ENCODE peak calls at places on chromosome 12, in seven cellular contexts. J is adrenal gland, O is aorta, F is tibial nerve, U is iPS DF 6.9, V is Peyer's patch, P is heart left ventricle. E is an unnamed sample. For H3K27me3, the result is how much of the 10 kb centered on the place peaks cover.

GRCh38 chr12:129911437-129912049 is 7.7 kb upstream of the TMEM132D start:
- DNase-seq in J (peak), O (no peak), F (no peak), U (no peak), V (no peak), P (peak), E (no peak)

GRCh38 chr12:104870797-104871196 is 87.3 kb downstream of the SLC41A2 start:
- DNase-seq in J (no peak), O (no peak), F (no peak), U (no peak), V (no peak), P (no peak), E (no peak)

GRCh38 chr12:130186631-130187269 is 24.5 kb downstream of the FZD10 start:
- DNase-seq in J (no peak), O (no peak), F (no peak), U (no peak), V (no peak), P (no peak), E (no peak)

GRCh38 chr12:39420043-39420442 is 22.9 kb downstream of the KIF21A start:
- DNase-seq in J (no peak), O (no peak), F (no peak), U (no peak), V (no peak), P (no peak), E (no peak)

GRCh38 chr12:109833307-109834189 is at the start of gene TRPV4:
- DNase-seq in J (no peak), O (no peak), F (no peak), U (no peak), V (no peak), P (peak), E (no peak)

GRCh38 chr12:94674835-94675234 is 24.5 kb upstream of the TMCC3 start:
- DNase-seq in J (peak), O (peak), F (peak), U (no peak), V (no peak), P (peak), E (no peak)

GRCh38 chr12:43151406-43152080 is 400.5 kb downstream of the ADAMTS20 start:
- DNase-seq in J (no peak), O (no peak), F (no peak), U (no peak), V (no peak), P (no peak), E (no peak)

GRCh38 chr12:104828015-104828414 is 130.1 kb downstream of the SLC41A2 start:
- DNase-seq in J (no peak), O (no peak), F (no peak), U (no peak), V (no peak), P (peak), E (no peak)

GRCh38 chr12:75660107-75660530 is 148.7 kb upstream of the KRR1 start:
- DNase-seq in J (peak), O (no peak), F (no peak), U (no peak), V (no peak), P (no peak), E (no peak)

GRCh38 chr12:4535092-4535491 is 3.6 kb upstream of the RAD51AP1 start:
- DNase-seq in J (no peak), O (no peak), F (no peak), U (no peak), V (no peak), P (no peak), E (no peak)

GRCh38 chr12:122891661-122892525 is 4.0 kb downstream of the VPS37B start:
- DNase-seq in J (peak), O (no peak), F (no peak), U (no peak), V (no peak), P (no peak), E (no peak)

GRCh38 chr12:7411343-7411742 is 32.6 kb downstream of the CD163L1 start:
- DNase-seq in J (no peak), O (no peak), F (no peak), U (no peak), V (no peak), P (no peak), E (no peak)

GRCh38 chr12:89309452-89309802 is 42.9 kb downstream of the DUSP6 start:
- DNase-seq in J (no peak), O (no peak), F (no peak), U (no peak), V (no peak), P (no peak), E (no peak)

GRCh38 chr12:13171921-13172859 is 24.3 kb upstream of the EMP1 start:
- DNase-seq in J (peak), O (no peak), F (peak), U (no peak), V (no peak), P (no peak), E (peak)

GRCh38 chr12:87283111-87283510 is 746.1 kb downstream of the C12orf50 start:
- DNase-seq in J (no peak), O (no peak), F (no peak), U (no peak), V (no peak), P (no peak), E (no peak)

GRCh38 chr12:125181107-125181506 is 115.9 kb downstream of the AACS start:
- DNase-seq in J (no peak), O (no peak), F (no peak), U (no peak), V (no peak), P (no peak), E (no peak)

GRCh38 chr12:125185311-125185739 is 120.1 kb downstream of the AACS start:
- DNase-seq in J (no peak), O (no peak), F (no peak), U (no peak), V (no peak), P (no peak), E (no peak)

GRCh38 chr12:125184213-125184952 is 119.1 kb downstream of the AACS start:
- DNase-seq in J (no peak), O (no peak), F (no peak), U (no peak), V (no peak), P (no peak), E (no peak)

GRCh38 chr12:125185740-125186470 is 120.7 kb downstream of the AACS start:
- DNase-seq in J (peak), O (peak), F (no peak), U (no peak), V (peak), P (peak), E (no peak)

GRCh38 chr12:125183187-125184067 is 118.2 kb downstream of the AACS start:
- DNase-seq in J (peak), O (peak), F (peak), U (no peak), V (peak), P (peak), E (peak)
- H3K27me3 ChIP-seq in J (under half), O (under half), F (under half), U (under half), V (under half), P (under half), E (under half)

GRCh38 chr12:57609781-57610552 is 1.3 kb upstream of the ARHGEF25 start:
- DNase-seq in J (no peak), O (no peak), F (no peak), U (no peak), V (no peak), P (peak), E (no peak)
- H3K27me3 ChIP-seq in J (under half), O (under half), F (under half), U (under half), V (under half), P (under half), E (under half)

DNA sequence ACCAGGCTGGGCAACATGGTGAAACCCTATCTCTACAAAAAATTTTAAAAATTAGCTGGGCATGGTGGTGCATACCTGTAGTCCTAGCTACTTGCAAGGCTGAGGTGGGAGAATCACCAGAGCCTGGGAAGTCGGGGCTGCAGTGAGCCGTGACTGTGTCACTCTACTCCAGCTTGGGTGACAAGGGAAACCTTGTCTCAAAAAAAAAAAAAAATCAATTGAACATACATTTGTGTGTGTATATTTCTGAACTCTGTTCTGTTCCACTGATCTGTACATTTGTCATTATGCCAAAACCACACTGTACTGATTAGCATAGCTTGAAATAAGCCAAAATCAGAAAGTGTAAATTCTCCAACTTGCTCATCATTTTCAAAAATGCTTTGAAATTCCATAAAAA is 254.6 kb downstream of the SOX5 start:
- DNase-seq in J (no peak), O (no peak), F (no peak), U (no peak), V (no peak), P (no peak), E (no peak)
- H3K27me3 ChIP-seq in J (under half), O (under half), F (under half), U (under half), V (under half), P (under half), E (under half)

GRCh38 chr12:117097159-117097558 is 2.1 kb downstream of the TESC start:
- DNase-seq in J (no peak), O (peak), F (no peak), U (no peak), V (no peak), P (no peak), E (no peak)
- H3K27me3 ChIP-seq in J (under half), O (under half), F (under half), U (under half), V (under half), P (under half), E (under half)

GRCh38 chr12:113449839-113450238 is 21.8 kb downstream of the LHX5 start:
- DNase-seq in J (no peak), O (no peak), F (no peak), U (no peak), V (no peak), P (no peak), E (no peak)
- H3K27me3 ChIP-seq in J (under half), O (under half), F (under half), U (under half), V (under half), P (under half), E (under half)

GRCh38 chr12:132603240-132604107 is 6.9 kb downstream of the LRCOL1 start:
- DNase-seq in J (no peak), O (peak), F (no peak), U (no peak), V (no peak), P (peak), E (no peak)
- H3K27me3 ChIP-seq in J (under half), O (under half), F (under half), U (under half), V (under half), P (half or more), E (under half)

GRCh38 chr12:54051081-54051912 is 2.3 kb upstream of the HOXC4 start:
- DNase-seq in J (no peak), O (no peak), F (no peak), U (no peak), V (no peak), P (no peak), E (no peak)

GRCh38 chr12:54054442-54055332 is 1.1 kb downstream of the HOXC4 start:
- DNase-seq in J (no peak), O (no peak), F (no peak), U (no peak), V (no peak), P (no peak), E (no peak)

GRCh38 chr12:54053625-54054441 is at the start of gene HOXC4:
- DNase-seq in J (peak), O (peak), F (no peak), U (no peak), V (peak), P (no peak), E (no peak)

GRCh38 chr12:54051916-54052744 is 1.5 kb upstream of the HOXC4 start:
- DNase-seq in J (no peak), O (no peak), F (no peak), U (no peak), V (no peak), P (no peak), E (no peak)

GRCh38 chr12:54052745-54053624 is 650 bp upstream of the HOXC4 start:
- DNase-seq in J (no peak), O (peak), F (no peak), U (no peak), V (peak), P (no peak), E (no peak)
- H3K27me3 ChIP-seq in J (under half), O (under half), F (under half), U (half or more), V (under half), P (half or more), E (under half)

GRCh38 chr12:3463927-3464326 is 27.1 kb upstream of the PRMT8 start:
- DNase-seq in J (no peak), O (no peak), F (no peak), U (no peak), V (no peak), P (no peak), E (no peak)
- H3K27me3 ChIP-seq in J (under half), O (under half), F (under half), U (under half), V (under half), P (under half), E (under half)

E was measured in esophagus muscularis mucosa.